ENCODE peak calls at places on chromosome X, in four cellular contexts. P is GM10248, Z is choroid plexus epithelial cell, E is SK-MEL-5. R is an unnamed sample.

GRCh38 chrX:136198678-136199243 is 51.4 kb downstream of the FHL1 start:
- DNase-seq in Z (no peak), P (no peak), E (no peak), R (no peak)

GRCh38 chrX:68792083-68792482 is 36.7 kb upstream of the EFNB1 start:
- DNase-seq in P (no peak), E (no peak), Z (no peak), R (no peak)

GRCh38 chrX:1734806-1735205 is 119.9 kb downstream of the ASMT start:
- DNase-seq in P (no peak), E (peak), Z (no peak), R (no peak)

GRCh38 chrX:14051416-14051815 is 21.7 kb upstream of the GEMIN8 start:
- DNase-seq in P (no peak), E (peak), Z (no peak), R (peak)

GRCh38 chrX:21946925-21947641 is 6.6 kb downstream of the SMS start:
- DNase-seq in P (no peak), E (no peak), Z (peak), R (peak)

GRCh38 chrX:119871245-119871598 is 311 bp downstream of the RNF113A start:
- DNase-seq in E (no peak), P (no peak), Z (no peak), R (no peak)

GRCh38 chrX:83759872-83760271 is 101.1 kb upstream of the CYLC1 start:
- DNase-seq in E (peak), P (peak), Z (peak), R (peak)

GRCh38 chrX:31199051-31199769 is 127.4 kb upstream of the FTHL17 start:
- DNase-seq in P (no peak), Z (no peak), E (no peak), R (no peak)

GRCh38 chrX:2552621-2553297 is 52.0 kb upstream of the DHRSX start:
- DNase-seq in Z (peak), E (peak), P (no peak), R (no peak)

GRCh38 chrX:120653000-120653399 is 23.1 kb upstream of the C1GALT1C1 start:
- DNase-seq in E (no peak), P (no peak), Z (no peak), R (no peak)

R was measured in cerebellar cortex.